ENCODE peak calls at places on chromosomes 11 and 22, in five cellular contexts. F is iPS DF 6.9, D is right cardiac atrium, E is cardiac muscle cell, V is body of pancreas. N is an unnamed sample.

GRCh38 chr11:44564653-44565007 is 833 bp upstream of the CD82 start:
- DNase-seq in D (peak; percentile 92), E (no peak), V (peak; percentile 89), F (no peak), N (peak; percentile 75)

GRCh38 chr11:128501576-128502549 is 85.5 kb downstream of the ETS1 start:
- DNase-seq in E (no peak), V (peak; percentile 60), F (no peak), D (no peak), N (no peak)

GRCh38 chr22:31818481-31819392 is 64.9 kb downstream of the DEPDC5 start:
- DNase-seq in V (no peak), D (no peak), E (no peak), F (no peak), N (no peak)

GRCh38 chr11:11960687-11961086 is 47.7 kb downstream of the DKK3 start:
- DNase-seq in V (no peak), D (no peak), F (no peak), E (no peak), N (no peak)

GRCh38 chr11:8614497-8614896 is 20.5 kb upstream of the STK33 start:
- DNase-seq in E (no peak), F (no peak), V (no peak), D (no peak), N (no peak)

GRCh38 chr11:11179239-11179638 is 173.8 kb downstream of the CSNK2A3 start:
- DNase-seq in F (no peak), E (no peak), D (no peak), V (no peak), N (no peak)

GRCh38 chr11:19849947-19850593 is 137.4 kb downstream of the NAV2 start:
- DNase-seq in D (no peak), V (no peak), F (no peak), E (no peak), N (no peak)

GRCh38 chr11:69854719-69855118 is 35.5 kb upstream of the FGF3 start:
- DNase-seq in D (no peak), V (no peak), E (no peak), F (no peak), N (no peak)

GRCh38 chr11:69541501-69542313 is 60.2 kb downstream of the LINC01488 start:
- DNase-seq in E (peak; percentile 29), D (peak; percentile 56), F (no peak), V (peak; percentile 31), N (peak; percentile 70)

GRCh38 chr11:15560689-15561467 is 446.2 kb downstream of the INSC start:
- DNase-seq in F (no peak), V (no peak), D (peak; percentile 53), E (no peak), N (no peak)

GRCh38 chr11:3849297-3849874 is 6.1 kb upstream of the STIM1 start:
- DNase-seq in F (no peak), E (peak; percentile 63), V (peak; percentile 48), D (no peak), N (no peak)

GRCh38 chr11:85682330-85683305 is 3.4 kb downstream of the CCDC89 start:
- DNase-seq in F (no peak), V (peak; percentile 71), E (no peak), D (peak; percentile 93), N (peak; percentile 43)

GRCh38 chr11:119585038-119585666 is 143.8 kb downstream of the NECTIN1 start:
- DNase-seq in D (no peak), F (no peak), V (peak; percentile 50), E (peak; percentile 45), N (no peak)

GRCh38 chr22:33565580-33565995 is 354.7 kb downstream of the LARGE1 start:
- DNase-seq in D (no peak), E (peak; percentile 55), V (no peak), F (no peak), N (no peak)

GRCh38 chr22:33561149-33561807 is 359.0 kb downstream of the LARGE1 start:
- DNase-seq in D (no peak), V (peak; percentile 19), F (no peak), E (no peak), N (no peak)

GRCh38 chr22:33563568-33563967 is 356.7 kb downstream of the LARGE1 start:
- DNase-seq in V (no peak), E (no peak), D (no peak), F (no peak), N (no peak)

GRCh38 chr22:33562484-33562883 is 357.8 kb downstream of the LARGE1 start:
- DNase-seq in D (no peak), F (no peak), V (no peak), E (no peak), N (no peak)

DNA sequence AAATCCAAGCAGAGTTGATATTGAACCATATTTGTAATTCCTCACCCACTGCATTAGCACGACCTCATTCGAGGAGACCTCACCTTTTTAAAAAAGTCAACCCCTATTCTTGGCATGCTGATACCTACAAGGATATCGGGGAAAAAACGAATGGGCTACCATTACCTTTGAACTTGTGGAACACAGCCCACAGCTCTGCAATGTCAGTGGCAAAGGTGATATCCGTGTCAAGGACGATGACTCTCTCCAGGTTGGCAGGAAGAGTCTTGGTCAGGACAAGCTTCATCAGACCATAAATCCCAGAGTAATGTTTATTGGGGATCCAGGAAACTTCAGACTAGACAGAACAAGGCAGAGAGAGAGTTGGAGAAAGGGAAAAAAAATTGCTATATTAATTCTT is 355.6 kb downstream of the LARGE1 start:
- DNase-seq in E (no peak), F (no peak), V (no peak), D (no peak), N (no peak)
- H3K4me1 ChIP-seq in E (peaks cover 20% of the 10 kb centered on the region), F (peaks cover 1% of the 10 kb centered on the region), V (peaks cover 40% of the 10 kb centered on the region), D (peaks cover 7% of the 10 kb centered on the region), N (no peaks in the 10 kb centered on the region)

DNA sequence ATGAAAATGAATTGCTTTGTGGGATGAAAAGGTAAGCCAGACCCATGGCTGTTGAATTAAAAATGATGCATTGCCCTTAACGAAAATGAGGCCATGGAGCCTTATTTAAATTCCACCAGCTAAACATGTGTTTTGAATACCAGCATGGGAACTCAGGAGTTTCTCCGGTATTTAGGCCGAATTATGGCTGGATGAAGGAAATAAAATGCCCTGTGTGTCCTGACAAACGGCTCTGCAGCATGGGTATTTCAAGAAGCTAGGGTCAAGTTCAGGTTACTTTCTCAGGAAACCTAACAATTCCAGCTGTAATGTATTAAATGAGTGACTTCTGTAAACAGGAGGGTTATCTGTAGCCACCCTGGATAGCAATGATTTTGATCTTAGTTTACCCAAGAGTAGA is 38.3 kb downstream of the AMOTL1 start:
- DNase-seq in F (no peak), E (no peak), V (no peak), D (no peak), N (no peak)
- H3K27ac ChIP-seq in F (no peak overlapping the region), E (no peak overlapping the region), V (no peak overlapping the region), D (no peak overlapping the region), N (no peak overlapping the region)

GRCh38 chr22:48953103-48953720 is 874.5 kb downstream of the BRD1 start:
- DNase-seq in V (no peak), F (no peak), E (no peak), D (no peak), N (no peak)
- H3K9me3 ChIP-seq in V (no peaks in the 10 kb centered on the region), F (peaks cover 45% of the 10 kb centered on the region), E (no peaks in the 10 kb centered on the region), D (no peaks in the 10 kb centered on the region), N (no peaks in the 10 kb centered on the region)

DNA sequence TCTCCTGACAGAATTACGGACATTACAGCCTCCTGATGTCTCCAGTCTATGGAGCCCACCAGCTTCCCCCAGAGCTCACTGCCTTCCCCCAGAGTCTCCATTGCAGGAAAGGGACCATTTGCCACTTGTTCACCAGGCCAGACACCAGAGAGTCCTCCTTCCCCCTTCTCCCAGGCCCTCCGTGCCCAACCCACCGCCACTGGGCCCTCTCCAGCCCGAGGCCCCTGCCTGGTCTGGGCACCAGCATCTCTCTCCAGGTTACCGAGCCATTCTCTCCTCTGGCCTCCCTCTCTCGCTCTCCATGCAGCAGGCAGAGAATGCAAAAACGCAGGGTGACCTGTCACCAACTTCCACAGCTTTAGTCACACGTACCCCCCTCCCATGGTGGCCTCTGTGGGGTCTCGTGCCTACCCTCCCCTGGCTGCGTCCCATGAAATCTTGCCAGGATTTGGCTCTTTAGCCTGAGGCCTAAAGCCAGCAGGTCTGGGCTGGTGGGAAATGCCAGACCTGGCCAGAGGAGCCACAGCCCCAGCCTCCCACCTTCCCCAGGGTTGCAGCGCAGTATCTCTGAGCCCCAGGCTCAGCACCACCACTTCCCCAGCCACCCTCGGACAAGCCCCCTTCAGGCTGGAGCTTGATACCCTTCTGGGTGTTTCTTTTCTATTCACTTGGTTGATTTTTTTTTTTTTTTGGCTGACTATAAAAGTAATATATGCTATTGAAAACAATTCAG is 6.8 kb upstream of the SERPINH1 start:
- DNase-seq in D (no peak), V (no peak), F (no peak), E (no peak), N (no peak)
- H3K4me1 ChIP-seq in D (peaks cover 15% of the 10 kb centered on the region), V (peaks cover 5% of the 10 kb centered on the region), F (peaks cover 2% of the 10 kb centered on the region), E (peaks cover 42% of the 10 kb centered on the region), N (peaks cover 28% of the 10 kb centered on the region)

GRCh38 chr11:9765320-9766101 is 101.6 kb downstream of the SWAP70 start:
- DNase-seq in V (peak; percentile 63), E (peak; percentile 79), F (no peak), D (peak; percentile 75), N (no peak)
- H3K27ac ChIP-seq in V (no peak overlapping the region), E (peak overlapping the region; percentile 95), F (no peak overlapping the region), D (peak overlapping the region; percentile 33), N (peak overlapping the region; percentile 26)

GRCh38 chr22:48378673-48379072 is 1449.0 kb downstream of the BRD1 start:
- DNase-seq in D (no peak), E (no peak), F (no peak), V (no peak), N (no peak)
- H3K9me3 ChIP-seq in D (no peaks in the 10 kb centered on the region), E (no peaks in the 10 kb centered on the region), F (peaks cover 32% of the 10 kb centered on the region), V (no peaks in the 10 kb centered on the region), N (no peaks in the 10 kb centered on the region)

GRCh38 chr22:38174626-38175025 is 7.0 kb downstream of the PLA2G6 start:
- DNase-seq in V (no peak), E (no peak), F (no peak), D (no peak), N (no peak)

GRCh38 chr22:38176170-38176741 is 5.4 kb downstream of the PLA2G6 start:
- DNase-seq in E (no peak), D (peak; percentile 89), F (no peak), V (peak; percentile 71), N (peak; percentile 46)

GRCh38 chr22:38177926-38178604 is 3.6 kb downstream of the PLA2G6 start:
- DNase-seq in E (no peak), D (no peak), F (no peak), V (peak; percentile 49), N (no peak)

GRCh38 chr22:38175206-38176118 is 6.2 kb downstream of the PLA2G6 start:
- DNase-seq in F (no peak), V (no peak), E (no peak), D (no peak), N (no peak)

DNA sequence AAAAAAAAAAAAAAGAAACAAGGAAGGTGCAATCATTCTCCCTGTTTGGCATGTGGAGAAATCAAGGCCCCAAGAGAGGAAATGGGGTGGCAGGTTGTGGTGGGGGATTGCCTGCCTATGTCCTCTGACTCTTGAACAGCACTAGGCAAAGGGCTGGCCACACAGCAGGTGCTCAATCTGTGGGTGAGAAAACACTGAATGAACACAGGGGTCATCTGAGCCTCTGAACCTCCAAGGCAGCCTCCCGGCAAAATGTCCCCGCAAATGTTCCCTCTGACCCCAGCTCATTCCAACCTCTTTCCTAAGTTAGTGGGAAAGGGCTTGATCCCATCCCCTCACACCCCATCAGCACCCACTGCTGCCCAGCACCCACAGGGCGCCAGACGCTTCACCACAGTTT is 4.6 kb downstream of the PLA2G6 start:
- DNase-seq in E (no peak), F (no peak), D (no peak), V (no peak), N (no peak)
- H3K4me1 ChIP-seq in E (peaks cover 4% of the 10 kb centered on the region), F (peaks cover 10% of the 10 kb centered on the region), D (peaks cover 16% of the 10 kb centered on the region), V (peaks cover 42% of the 10 kb centered on the region), N (peaks cover 10% of the 10 kb centered on the region)

N was measured in lung.